ENCODE peak calls at places on chromosomes 2 and 18, in eight cellular contexts. Z, Y, T, E, N, D, S and G are unnamed samples.

GRCh38 chr18:55163550-55163949 is 204.3 kb upstream of the CCDC68 start:
- DNase-seq in Z (no peak), T (no peak), E (no peak), N (no peak), S (no peak), Y (no peak), D (no peak), G (no peak)

GRCh38 chr2:180247658-180248057 is 240.6 kb upstream of the CWC22 start:
- DNase-seq in Y (no peak), Z (no peak), E (no peak), D (no peak), T (no peak), S (no peak), N (no peak), G (no peak)

GRCh38 chr2:143835481-143835880 is 684.4 kb downstream of the ZEB2 start:
- DNase-seq in E (no peak), D (no peak), Y (no peak), S (no peak), Z (no peak), T (no peak), N (no peak), G (no peak)

GRCh38 chr18:56878712-56879111 is 227.6 kb downstream of the WDR7 start:
- DNase-seq in Z (no peak), E (no peak), S (no peak), N (no peak), T (no peak), Y (no peak), D (no peak), G (no peak)

GRCh38 chr2:196176142-196176738 is 4.9 kb upstream of the STK17B start:
- DNase-seq in E (peak; percentile 76), S (no peak), D (no peak), Z (no peak), T (no peak), Y (no peak), N (peak; percentile 77), G (no peak)

GRCh38 chr2:226760412-226761194 is 39.0 kb downstream of the IRS1 start:
- DNase-seq in Y (no peak), Z (no peak), D (no peak), T (no peak), N (no peak), S (no peak), E (no peak), G (no peak)

GRCh38 chr2:241901500-241902351 is 32.2 kb downstream of the RTP5 start:
- DNase-seq in T (no peak), S (no peak), Y (peak; percentile 48), D (peak; percentile 20), Z (peak; percentile 65), E (no peak), N (no peak), G (no peak)

GRCh38 chr18:45844938-45845337 is 19.5 kb downstream of the SIGLEC15 start:
- DNase-seq in E (no peak), Z (no peak), T (no peak), N (no peak), S (no peak), D (no peak), Y (no peak), G (no peak)

GRCh38 chr2:169354244-169354643 is 8.1 kb downstream of the LRP2 start:
- DNase-seq in Z (no peak), T (no peak), Y (no peak), D (no peak), S (no peak), E (no peak), N (no peak), G (no peak)

GRCh38 chr2:1773883-1774282 is 29.6 kb upstream of the PXDN start:
- DNase-seq in D (no peak), T (no peak), E (no peak), S (no peak), N (no peak), Y (no peak), Z (peak; percentile 1), G (no peak)

GRCh38 chr18:396251-396555 is 104.3 kb downstream of the COLEC12 start:
- DNase-seq in Y (no peak), E (no peak), Z (no peak), D (no peak), N (no peak), S (no peak), T (no peak), G (no peak)

GRCh38 chr2:43745457-43745856 is 28.4 kb upstream of the DYNC2LI1 start:
- DNase-seq in E (no peak), Y (no peak), D (no peak), N (no peak), T (no peak), S (peak; percentile 81), Z (no peak), G (no peak)

GRCh38 chr18:31413137-31413536 is 34.4 kb upstream of the DSG3 start:
- DNase-seq in E (no peak), T (no peak), Y (no peak), S (no peak), D (no peak), N (no peak), Z (no peak), G (no peak)

GRCh38 chr2:232997749-232998665 is 15.0 kb downstream of the NGEF start:
- DNase-seq in S (no peak), Y (no peak), D (peak; percentile 6), T (no peak), E (no peak), N (no peak), Z (no peak), G (no peak)

GRCh38 chr2:52539026-52539964 is 1228.3 kb upstream of the CHAC2 start:
- DNase-seq in Y (no peak), T (no peak), N (no peak), D (no peak), E (no peak), Z (no peak), S (no peak), G (no peak)

GRCh38 chr2:121562269-121563176 is 31.8 kb downstream of the RNU4ATAC start:
- DNase-seq in D (no peak), S (no peak), Y (no peak), N (no peak), E (no peak), Z (no peak), T (no peak), G (no peak)

GRCh38 chr2:169119816-169120215 is 50.5 kb downstream of the DHRS9 start:
- DNase-seq in D (no peak), Y (no peak), N (no peak), Z (no peak), E (no peak), T (no peak), S (no peak), G (no peak)

GRCh38 chr2:240930631-240931318 is 24.6 kb downstream of the CROCC2 start:
- DNase-seq in T (no peak), S (no peak), Y (no peak), Z (peak; percentile 32), D (peak; percentile 17), E (no peak), N (peak; percentile 5), G (peak; percentile 9)

GRCh38 chr2:46296216-46296839 is 879 bp upstream of the EPAS1 start:
- DNase-seq in D (peak; percentile 59), T (peak; percentile 43), Y (peak; percentile 45), Z (peak; percentile 64), S (no peak), E (no peak), N (peak; percentile 49), G (no peak)

GRCh38 chr2:110116033-110116710 is 550 bp upstream of the MALL start:
- DNase-seq in N (peak; percentile 32), Z (no peak), D (peak; percentile 52), E (no peak), T (peak; percentile 83), Y (peak; percentile 53), S (no peak), G (no peak)

GRCh38 chr2:75211371-75211770 is 12.1 kb upstream of the TACR1 start:
- DNase-seq in N (no peak), T (no peak), S (no peak), Z (no peak), D (no peak), Y (no peak), E (no peak), G (no peak)

GRCh38 chr2:220394433-220394832 is 767.0 kb downstream of the SLC4A3 start:
- DNase-seq in Z (no peak), T (peak; percentile 23), S (peak; percentile 10), Y (no peak), D (peak; percentile 34), N (no peak), E (no peak), G (no peak)

GRCh38 chr2:46460241-46460921 is 19.0 kb upstream of the TMEM247 start:
- DNase-seq in N (no peak), S (no peak), Y (no peak), T (no peak), Z (peak; percentile 67), D (peak; percentile 62), E (no peak), G (peak; percentile 32)

DNA sequence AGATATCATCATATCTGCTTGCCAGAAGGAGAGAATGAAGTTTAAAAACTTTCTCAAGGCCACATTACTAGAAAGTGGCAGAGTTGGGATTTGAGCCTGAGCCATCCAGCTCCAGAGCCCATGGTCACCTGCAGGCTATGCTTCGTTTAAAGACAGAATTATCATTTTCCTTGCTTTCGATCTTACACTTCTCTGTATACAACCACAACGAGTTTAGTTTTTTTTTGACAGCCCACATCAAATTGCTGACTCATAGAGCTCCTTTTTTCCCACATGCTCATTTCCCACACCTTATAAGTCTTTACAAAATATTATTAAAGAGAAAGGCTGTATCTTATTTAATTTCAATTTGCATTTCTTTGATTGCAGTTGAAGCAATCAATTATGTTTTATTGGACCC is 6.5 kb downstream of the PLEK start:
- DNase-seq in S (no peak), Y (no peak), N (no peak), E (no peak), T (no peak), D (no peak), Z (no peak), G (no peak)
- H3K4me3 ChIP-seq in S (no peak overlapping the region), Y (no peak overlapping the region), N (no peak overlapping the region), E (peak overlapping the region; percentile 45), T (no peak overlapping the region), D (no peak overlapping the region), Z (no peak overlapping the region), G (no peak overlapping the region)

DNA sequence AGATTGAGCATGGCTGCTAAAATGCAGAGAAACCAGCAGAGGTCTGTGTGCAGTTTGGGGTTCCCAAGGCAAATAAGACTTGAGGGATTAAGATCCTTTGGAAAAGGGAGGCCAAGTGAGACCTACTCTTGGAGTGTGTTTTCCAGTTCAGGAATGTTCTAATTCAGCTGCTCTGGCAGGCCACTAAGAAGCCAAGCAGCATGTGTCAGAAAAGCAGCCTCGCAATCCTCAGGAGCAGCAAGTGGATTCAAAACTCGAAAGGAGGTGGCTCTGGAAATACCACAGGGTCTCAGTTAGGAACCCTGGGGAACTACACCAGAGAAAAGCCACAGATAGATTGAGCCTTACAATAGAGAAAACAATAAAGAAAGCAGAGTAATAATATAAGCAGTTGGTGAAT is 569.1 kb downstream of the METTL4 start:
- DNase-seq in Y (peak; percentile 46), S (no peak), T (no peak), D (no peak), N (no peak), E (no peak), Z (no peak), G (no peak)
- H3K4me3 ChIP-seq in Y (no peak overlapping the region), S (no peak overlapping the region), T (no peak overlapping the region), D (no peak overlapping the region), N (no peak overlapping the region), E (no peak overlapping the region), Z (no peak overlapping the region), G (no peak overlapping the region)

GRCh38 chr2:10125842-10126596 is 3.5 kb downstream of the RRM2 start:
- DNase-seq in Z (no peak), Y (no peak), D (no peak), E (no peak), N (no peak), T (no peak), S (no peak), G (no peak)
- H3K4me3 ChIP-seq in Z (no peak overlapping the region), Y (no peak overlapping the region), D (no peak overlapping the region), E (no peak overlapping the region), N (no peak overlapping the region), T (no peak overlapping the region), S (no peak overlapping the region), G (peak overlapping the region; percentile 7)

GRCh38 chr2:69724540-69725159 is 17.3 kb upstream of the ANXA4 start:
- DNase-seq in S (no peak), E (peak; percentile 77), D (peak; percentile 94), Y (peak; percentile 90), T (peak; percentile 86), N (peak; percentile 89), Z (peak; percentile 89), G (peak; percentile 75)
- H3K4me3 ChIP-seq in S (peak overlapping the region; percentile 42), E (peak overlapping the region; percentile 38), D (no peak overlapping the region), Y (peak overlapping the region; percentile 37), T (peak overlapping the region; percentile 31), N (no peak overlapping the region), Z (peak overlapping the region; percentile 17), G (peak overlapping the region; percentile 43)